ENCODE peak calls at places on chromosomes 6 and 20, in eight cellular contexts. T is fibroblast of the aortic adventitia, X is A172, Q is tibial artery, P is RWPE1, U is iPS-NIHi11, Y is mucosa of gallbladder, M is adrenal gland. W is an unnamed sample.

GRCh38 chr6:14453712-14454466 is 336.3 kb downstream of the CD83 start:
- DNase-seq in T (no peak), X (no peak), Q (no peak), P (no peak), U (no peak), M (no peak), Y (no peak), W (no peak)

GRCh38 chr20:41879151-41879550 is 261.0 kb upstream of the CHD6 start:
- DNase-seq in T (no peak), U (no peak), X (no peak), M (no peak), Q (no peak), P (no peak), Y (no peak), W (no peak)

GRCh38 chr20:6884114-6884513 is 116.6 kb downstream of the BMP2 start:
- DNase-seq in Q (no peak), P (no peak), T (no peak), Y (no peak), M (no peak), X (no peak), U (no peak), W (no peak)

GRCh38 chr6:10381133-10381829 is 33.6 kb downstream of the TFAP2A start:
- DNase-seq in U (peak), M (no peak), Y (no peak), P (no peak), Q (no peak), T (no peak), X (no peak), W (no peak)

GRCh38 chr6:27214126-27214601 is 33.3 kb upstream of the PRSS16 start:
- DNase-seq in Y (no peak), T (no peak), Q (no peak), P (no peak), X (no peak), M (no peak), U (no peak), W (no peak)

GRCh38 chr6:35048631-35049083 is 92.5 kb downstream of the TCP11 start:
- DNase-seq in X (no peak), U (no peak), M (peak), Q (peak), T (no peak), P (no peak), Y (peak), W (peak)

GRCh38 chr6:170160628-170161611 is 130.0 kb downstream of the DLL1 start:
- DNase-seq in X (no peak), M (no peak), Q (no peak), U (no peak), T (no peak), Y (no peak), P (no peak), W (no peak)

GRCh38 chr6:113645576-113645970 is 211.6 kb upstream of the MARCKS start:
- DNase-seq in Q (no peak), M (peak), Y (no peak), T (peak), U (no peak), X (peak), P (peak), W (no peak)

GRCh38 chr6:127550403-127550802 is 26.6 kb upstream of the C6orf58 start:
- DNase-seq in Y (no peak), U (no peak), P (peak), M (no peak), X (no peak), T (peak), Q (no peak), W (no peak)

GRCh38 chr20:41746635-41747034 is 128.5 kb upstream of the CHD6 start:
- DNase-seq in T (no peak), Y (no peak), X (no peak), U (no peak), Q (no peak), M (no peak), P (no peak), W (no peak)

GRCh38 chr6:113328886-113329381 is 528.2 kb upstream of the MARCKS start:
- DNase-seq in Y (no peak), Q (no peak), U (no peak), M (no peak), P (no peak), T (peak), X (no peak), W (peak)

GRCh38 chr6:82971877-82972460 is 93.7 kb downstream of the UBE3D start:
- DNase-seq in Y (no peak), Q (no peak), T (no peak), M (no peak), X (no peak), P (no peak), U (no peak), W (no peak)

GRCh38 chr6:31729979-31730630 is 1.0 kb upstream of the DDAH2 start:
- DNase-seq in U (peak), Q (peak), T (peak), X (peak), P (peak), Y (peak), M (peak), W (no peak)

GRCh38 chr6:10658910-10659696 is 35.3 kb downstream of the C6orf52 start:
- DNase-seq in M (no peak), P (no peak), Q (no peak), X (no peak), T (no peak), U (no peak), Y (no peak), W (no peak)

GRCh38 chr6:34795836-34796425 is 4.0 kb downstream of the BLTP3A start:
- DNase-seq in T (peak), Q (no peak), P (no peak), M (no peak), U (no peak), Y (no peak), X (peak), W (no peak)

GRCh38 chr6:152380993-152381898 is 255.9 kb downstream of the SYNE1 start:
- DNase-seq in U (no peak), X (peak), Y (peak), T (peak), P (peak), M (peak), Q (peak), W (no peak)

GRCh38 chr6:96899019-96899418 is 1.3 kb upstream of the NDUFAF4 start:
- DNase-seq in T (peak), U (peak), Q (no peak), P (peak), X (peak), M (peak), Y (no peak), W (no peak)

GRCh38 chr20:21105429-21106170 is 558 bp downstream of the LINC00237 start:
- DNase-seq in T (no peak), P (no peak), U (peak), X (no peak), M (no peak), Q (no peak), Y (no peak), W (no peak)

GRCh38 chr6:2841264-2842138 is at the start of gene SERPINB1:
- DNase-seq in U (peak), Q (peak), T (peak), X (peak), M (peak), P (peak), Y (peak), W (peak)

GRCh38 chr6:32123681-32124080 is 4.4 kb downstream of the ATF6B start:
- DNase-seq in M (no peak), P (no peak), Q (no peak), T (no peak), Y (no peak), X (no peak), U (no peak), W (no peak)

GRCh38 chr6:79570129-79570801 is 33.0 kb upstream of the LCA5 start:
- DNase-seq in T (peak), M (peak), U (peak), X (peak), Y (peak), Q (no peak), P (peak), W (no peak)

GRCh38 chr6:151276112-151276745 is 36.5 kb downstream of the AKAP12 start:
- DNase-seq in U (no peak), M (no peak), X (no peak), Q (peak), P (peak), T (peak), Y (no peak), W (no peak)

GRCh38 chr6:17098538-17098937 is 3.3 kb upstream of the STMND1 start:
- DNase-seq in U (no peak), M (no peak), Y (no peak), P (peak), X (no peak), Q (no peak), T (peak), W (no peak)

GRCh38 chr6:48986803-48987202 is 476.2 kb downstream of the MMUT start:
- DNase-seq in X (no peak), Y (no peak), M (no peak), P (no peak), Q (no peak), U (no peak), T (no peak), W (no peak)

GRCh38 chr6:135906542-135906941 is 55.0 kb downstream of the PDE7B start:
- DNase-seq in M (no peak), X (peak), Y (no peak), Q (no peak), P (peak), T (peak), U (no peak), W (no peak)

GRCh38 chr20:18056174-18057105 is 1.3 kb downstream of the OVOL2 start:
- DNase-seq in U (peak), X (no peak), T (no peak), M (no peak), P (no peak), Y (peak), Q (no peak), W (no peak)

GRCh38 chr6:135936606-135937005 is 85.1 kb downstream of the PDE7B start:
- DNase-seq in X (peak), Y (no peak), P (peak), Q (no peak), M (peak), U (no peak), T (peak), W (no peak)

GRCh38 chr6:161048636-161049035 is 57.1 kb downstream of the MAP3K4 start:
- DNase-seq in T (peak), Q (no peak), P (no peak), M (no peak), U (no peak), Y (no peak), X (no peak), W (no peak)

GRCh38 chr6:95242560-95242959 is 334.8 kb upstream of the MANEA start:
- DNase-seq in P (no peak), U (no peak), M (no peak), T (no peak), Q (no peak), X (no peak), Y (no peak), W (no peak)

GRCh38 chr20:61980647-61981583 is 84.8 kb downstream of the TAF4 start:
- DNase-seq in Y (peak), P (peak), M (peak), U (no peak), T (peak), X (peak), Q (no peak), W (no peak)

GRCh38 chr6:166998256-166999144 is 697 bp upstream of the CEP43 start:
- DNase-seq in M (peak), P (peak), Y (no peak), Q (peak), T (no peak), U (peak), X (no peak), W (no peak)

GRCh38 chr20:60270341-60270740 is 312.1 kb downstream of the CDH26 start:
- DNase-seq in Y (no peak), X (no peak), M (no peak), Q (no peak), P (no peak), U (no peak), T (no peak), W (no peak)

GRCh38 chr20:32706486-32706885 is 32.7 kb upstream of the C20orf203 start:
- DNase-seq in X (no peak), Y (no peak), M (no peak), T (no peak), U (no peak), P (no peak), Q (no peak), W (no peak)

W was measured in hypothalamus.